ENCODE peak calls at places on chromosome 20, in ten cellular contexts. K is gastrocnemius medialis, G is sigmoid colon, J is BE2C, H is mammary epithelial cell, X is prostate gland, Y is A673, S is breast epithelium, C is heart left ventricle, D is psoas muscle. F is an unnamed sample. For H3K36me3, the result is how much of the 10 kb centered on the place peaks cover.

GRCh38 chr20:40856653-40857052 is 167.6 kb upstream of the MAFB start:
- DNase-seq in K (no peak), G (no peak), J (no peak), H (no peak), X (no peak), Y (no peak), S (no peak), C (no peak), D (no peak), F (no peak)

GRCh38 chr20:48776306-48776705 is 51.5 kb downstream of the PREX1 start:
- DNase-seq in K (peak), G (no peak), J (peak), H (peak), X (no peak), Y (peak), S (no peak), C (no peak), D (no peak), F (no peak)

GRCh38 chr20:4169360-4170214 is 154.2 kb upstream of the RNF24 start:
- DNase-seq in K (no peak), G (no peak), J (no peak), H (no peak), X (no peak), Y (no peak), S (no peak), C (no peak), D (no peak), F (no peak)

GRCh38 chr20:35662541-35662940 is 2.2 kb downstream of the CPNE1 start:
- DNase-seq in K (no peak), G (no peak), J (no peak), H (no peak), X (no peak), Y (no peak), S (no peak), C (no peak), D (no peak), F (no peak)

GRCh38 chr20:31837896-31838397 is 7.5 kb downstream of the FOXS1 start:
- DNase-seq in K (no peak), G (peak), J (no peak), H (peak), X (no peak), Y (no peak), S (no peak), C (no peak), D (no peak), F (no peak)

GRCh38 chr20:48259456-48259855 is 474.2 kb upstream of the SULF2 start:
- DNase-seq in K (no peak), G (no peak), J (no peak), H (no peak), X (no peak), Y (no peak), S (no peak), C (no peak), D (no peak), F (no peak)

GRCh38 chr20:47574616-47575401 is 73.1 kb downstream of the NCOA3 start:
- DNase-seq in K (no peak), G (no peak), J (peak), H (no peak), X (no peak), Y (peak), S (no peak), C (no peak), D (no peak), F (no peak)

GRCh38 chr20:59300341-59301081 is at the start of gene EDN3:
- DNase-seq in K (no peak), G (no peak), J (no peak), H (peak), X (no peak), Y (no peak), S (no peak), C (no peak), D (no peak), F (no peak)

GRCh38 chr20:34771680-34772081 is 53.8 kb downstream of the NCOA6 start:
- DNase-seq in K (no peak), G (no peak), J (no peak), H (peak), X (no peak), Y (no peak), S (no peak), C (no peak), D (no peak), F (no peak)

GRCh38 chr20:44745122-44745521 is 543 bp upstream of the KCNK15 start:
- DNase-seq in K (no peak), G (no peak), J (no peak), H (no peak), X (no peak), Y (no peak), S (no peak), C (no peak), D (no peak), F (no peak)

GRCh38 chr20:24964518-24964838 is 15.4 kb downstream of the CST7 start:
- DNase-seq in K (no peak), G (peak), J (no peak), H (no peak), X (no peak), Y (no peak), S (no peak), C (no peak), D (no peak), F (no peak)

GRCh38 chr20:4130404-4131189 is 115.2 kb upstream of the RNF24 start:
- DNase-seq in K (no peak), G (no peak), J (no peak), H (peak), X (no peak), Y (no peak), S (no peak), C (no peak), D (no peak), F (peak)

DNA sequence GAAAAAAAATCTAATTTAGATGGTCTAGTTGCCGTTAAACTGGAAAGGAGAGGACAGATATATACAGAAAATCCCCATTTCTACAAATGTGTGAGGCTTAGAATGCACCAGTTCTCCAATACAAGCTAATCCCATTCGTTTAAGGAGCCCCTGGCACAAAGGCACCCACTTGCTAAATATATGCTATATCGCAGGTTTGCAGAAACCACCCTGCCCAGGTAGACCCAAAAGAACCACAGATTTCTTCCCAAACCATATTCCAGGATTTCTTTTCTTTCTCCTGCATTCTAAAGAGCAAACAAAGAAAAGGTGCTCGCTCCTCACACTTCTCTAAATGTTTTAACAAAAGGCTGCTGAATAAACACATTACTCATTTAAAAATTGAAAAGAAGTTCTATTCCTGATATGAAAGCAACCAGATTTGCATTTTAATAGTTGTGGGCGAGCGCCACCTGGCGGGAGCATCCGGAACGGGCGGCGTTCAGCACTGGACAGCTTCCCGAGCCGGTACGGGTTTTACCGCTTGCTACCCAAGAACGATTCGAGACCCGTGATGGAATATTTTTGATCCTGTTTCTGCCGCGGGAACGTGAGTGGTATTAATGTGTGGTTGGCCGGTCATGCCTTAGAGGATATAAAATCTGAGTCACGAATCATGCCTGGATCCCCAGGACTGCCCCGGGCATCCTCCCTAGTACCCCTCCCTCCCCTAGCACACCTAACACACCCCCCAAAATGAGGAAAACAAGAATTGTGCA is 2.1 kb downstream of the PTPRT start:
- DNase-seq in K (peak), G (peak), J (peak), H (peak), X (peak), Y (peak), S (peak), C (peak), D (peak), F (peak)
- TF ChIP-seq CTCF in K (peak), G (peak), J (peak), H (peak), X (peak), Y (peak), S (peak), C (peak), D (peak), F (peak)

GRCh38 chr20:63931735-63932134 is 24.5 kb downstream of the UCKL1 start:
- DNase-seq in K (no peak), G (no peak), J (no peak), H (no peak), X (no peak), Y (no peak), S (no peak), C (no peak), D (no peak), F (no peak)
- H3K36me3 ChIP-seq in K (under half), G (half or more), J (half or more), H (under half), X (under half), Y (under half), S (under half), C (half or more), D (half or more), F (half or more)

GRCh38 chr20:16747291-16747811 is 807 bp upstream of the OTOR start:
- DNase-seq in K (no peak), G (no peak), J (no peak), H (no peak), X (peak), Y (no peak), S (no peak), C (no peak), D (no peak), F (no peak)
- TF ChIP-seq CTCF in K (no peak), G (no peak), J (no peak), H (peak), X (no peak), Y (no peak), S (no peak), C (no peak), D (no peak), F (no peak)

GRCh38 chr20:17969884-17970409 is 1.1 kb downstream of the MGME1 start:
- DNase-seq in K (no peak), G (no peak), J (no peak), H (peak), X (peak), Y (no peak), S (peak), C (peak), D (peak), F (no peak)
- H3K36me3 ChIP-seq in K (under half), G (under half), J (under half), H (under half), X (under half), Y (under half), S (under half), C (under half), D (under half), F (under half)